ENCODE peak calls at places on chromosomes 12 and 14, in ten cellular contexts. W, D, M, I, A, J, Q, R, S and F are unnamed samples.
A peak's percentile ranks its signal among the peaks of the same experiment; 100 is the strongest.

GRCh38 chr14:58491593-58491992 is 64.1 kb downstream of the KIAA0586 start:
- DNase-seq in W (no peak), D (no peak), M (no peak), I (no peak), A (no peak), J (no peak), Q (no peak), R (no peak), S (peak; percentile 45), F (no peak)

GRCh38 chr12:12606793-12607589 is 4.7 kb upstream of the CREBL2 start:
- DNase-seq in W (no peak), D (no peak), M (no peak), I (no peak), A (no peak), J (no peak), Q (no peak), R (no peak), S (peak; percentile 65), F (no peak)

GRCh38 chr12:131803995-131804521 is 24.1 kb upstream of the MMP17 start:
- DNase-seq in W (no peak), D (no peak), M (no peak), I (no peak), A (no peak), J (no peak), Q (no peak), R (no peak), S (peak; percentile 60), F (no peak)

GRCh38 chr12:32499048-32499447 is 99.7 kb downstream of the FGD4 start:
- DNase-seq in W (peak; percentile 24), D (no peak), M (no peak), I (no peak), A (no peak), J (no peak), Q (no peak), R (no peak), S (no peak), F (no peak)

GRCh38 chr12:50699149-50699548 is 64.8 kb upstream of the ATF1 start:
- DNase-seq in W (no peak), D (no peak), M (no peak), I (no peak), A (no peak), J (no peak), Q (no peak), R (no peak), S (no peak), F (no peak)

GRCh38 chr12:121787063-121787774 is 6.3 kb downstream of the RHOF start:
- DNase-seq in W (no peak), D (peak; percentile 46), M (no peak), I (no peak), A (no peak), J (no peak), Q (no peak), R (no peak), S (no peak), F (peak; percentile 58)

GRCh38 chr14:42535397-42535796 is 928.7 kb downstream of the LRFN5 start:
- DNase-seq in W (no peak), D (no peak), M (no peak), I (no peak), A (no peak), J (no peak), Q (no peak), R (no peak), S (no peak), F (no peak)

GRCh38 chr12:77535734-77536133 is 295.0 kb upstream of the NAV3 start:
- DNase-seq in W (no peak), D (no peak), M (no peak), I (no peak), A (no peak), J (no peak), Q (no peak), R (no peak), S (no peak), F (no peak)

GRCh38 chr12:58452546-58452945 is 467.8 kb downstream of the LRIG3 start:
- DNase-seq in W (no peak), D (no peak), M (no peak), I (no peak), A (no peak), J (no peak), Q (no peak), R (no peak), S (peak; percentile 56), F (no peak)

GRCh38 chr14:65101631-65102440 is 481 bp downstream of the MAX start:
- DNase-seq in W (peak; percentile 38), D (peak; percentile 33), M (peak; percentile 58), I (no peak), A (peak; percentile 15), J (peak; percentile 31), Q (no peak), R (peak; percentile 23), S (no peak), F (peak; percentile 51)

GRCh38 chr14:104680056-104680805 is 9.2 kb upstream of the INF2 start:
- DNase-seq in W (no peak), D (no peak), M (peak; percentile 48), I (no peak), A (no peak), J (no peak), Q (no peak), R (peak; percentile 23), S (peak; percentile 85), F (no peak)

GRCh38 chr14:104683653-104684448 is 5.6 kb upstream of the INF2 start:
- DNase-seq in W (no peak), D (no peak), M (peak; percentile 32), I (no peak), A (no peak), J (no peak), Q (no peak), R (no peak), S (no peak), F (no peak)

GRCh38 chr14:104680806-104681688 is 8.4 kb upstream of the INF2 start:
- DNase-seq in W (peak; percentile 55), D (no peak), M (peak; percentile 64), I (no peak), A (peak; percentile 59), J (no peak), Q (peak; percentile 79), R (peak; percentile 49), S (peak; percentile 85), F (no peak)

GRCh38 chr14:104681689-104682074 is 7.7 kb upstream of the INF2 start:
- DNase-seq in W (peak; percentile 80), D (peak; percentile 84), M (peak; percentile 87), I (peak; percentile 72), A (peak; percentile 79), J (peak; percentile 92), Q (peak; percentile 93), R (peak; percentile 92), S (peak; percentile 81), F (no peak)

GRCh38 chr14:104682107-104682593 is 7.3 kb upstream of the INF2 start:
- DNase-seq in W (peak; percentile 53), D (no peak), M (peak; percentile 38), I (no peak), A (no peak), J (no peak), Q (no peak), R (peak; percentile 17), S (no peak), F (no peak)
- H3K4me3 ChIP-seq in W (no peak overlapping the region), D (no peak overlapping the region), M (peak overlapping the region; percentile 27), I (peak overlapping the region; percentile 24), A (no peak overlapping the region), J (peak overlapping the region; percentile 34), Q (peak overlapping the region; percentile 48), R (peak overlapping the region; percentile 50), S (peak overlapping the region; percentile 13), F (no peak overlapping the region)

DNA sequence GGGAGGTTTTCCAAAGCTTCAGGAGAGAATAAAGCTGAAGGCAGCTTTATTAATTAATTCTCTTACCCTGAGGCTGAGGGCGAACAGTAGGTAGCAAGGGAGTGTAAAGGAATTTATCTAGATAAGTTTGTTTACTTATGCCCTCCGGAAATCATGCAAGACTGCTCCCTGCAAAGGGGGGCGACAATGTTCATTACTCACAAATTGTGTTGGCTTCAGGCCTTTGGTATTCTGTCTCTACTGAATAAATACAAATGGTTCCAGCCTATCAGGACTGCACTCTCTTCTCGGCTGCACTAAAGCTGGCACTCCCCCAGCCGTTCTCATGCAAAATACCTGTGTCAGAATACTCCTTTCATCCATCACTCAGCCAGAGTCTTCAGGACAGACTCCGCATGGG is 120.8 kb downstream of the PPHLN1 start:
- DNase-seq in W (no peak), D (no peak), M (no peak), I (no peak), A (peak; percentile 22), J (no peak), Q (no peak), R (no peak), S (no peak), F (no peak)
- H3K4me1 ChIP-seq in W (no peaks in the 10 kb centered on the region), D (no peaks in the 10 kb centered on the region), M (peaks cover 11% of the 10 kb centered on the region), I (no peaks in the 10 kb centered on the region), A (no peaks in the 10 kb centered on the region), J (peaks cover 8% of the 10 kb centered on the region), Q (no peaks in the 10 kb centered on the region), R (peaks cover 16% of the 10 kb centered on the region), S (no peaks in the 10 kb centered on the region), F (no peaks in the 10 kb centered on the region)

DNA sequence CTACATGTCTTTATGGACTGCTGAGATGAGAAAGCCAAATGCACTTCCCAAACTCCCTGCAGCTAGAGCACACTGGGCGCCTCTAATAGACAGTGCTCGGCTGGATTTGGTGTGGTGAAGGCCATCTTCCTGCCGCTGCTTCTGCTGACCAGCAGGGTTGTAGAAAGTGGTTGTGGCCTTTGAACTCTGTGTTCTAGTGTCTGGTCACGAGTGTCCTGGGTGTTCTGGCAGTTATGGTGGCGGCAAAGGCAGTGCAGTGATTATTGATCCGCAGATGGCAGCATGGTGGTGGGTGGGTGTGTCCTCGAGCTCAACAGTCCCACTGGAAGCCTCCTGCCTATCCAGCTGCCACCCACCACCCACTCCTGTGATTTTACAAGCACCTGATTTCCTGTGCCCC is 43.4 kb downstream of the SMIM41 start:
- DNase-seq in W (no peak), D (no peak), M (no peak), I (no peak), A (no peak), J (no peak), Q (no peak), R (no peak), S (no peak), F (no peak)
- H3K9me3 ChIP-seq in W (no peaks in the 10 kb centered on the region), D (no peaks in the 10 kb centered on the region), M (no peaks in the 10 kb centered on the region), I (no peaks in the 10 kb centered on the region), A (no peaks in the 10 kb centered on the region), J (no peaks in the 10 kb centered on the region), Q (no peaks in the 10 kb centered on the region), R (no peaks in the 10 kb centered on the region), S (no peaks in the 10 kb centered on the region), F (no peaks in the 10 kb centered on the region)

GRCh38 chr12:24697295-24697694 is 251.6 kb downstream of the BCAT1 start:
- DNase-seq in W (no peak), D (no peak), M (no peak), I (no peak), A (no peak), J (no peak), Q (no peak), R (no peak), S (no peak), F (no peak)

GRCh38 chr12:24695657-24696329 is 253.1 kb downstream of the BCAT1 start:
- DNase-seq in W (no peak), D (no peak), M (no peak), I (no peak), A (no peak), J (no peak), Q (no peak), R (no peak), S (peak; percentile 44), F (no peak)

GRCh38 chr12:24698972-24699371 is 249.9 kb downstream of the BCAT1 start:
- DNase-seq in W (no peak), D (no peak), M (no peak), I (no peak), A (no peak), J (no peak), Q (no peak), R (no peak), S (no peak), F (no peak)

GRCh38 chr12:24696800-24697199 is 252.1 kb downstream of the BCAT1 start:
- DNase-seq in W (no peak), D (no peak), M (no peak), I (no peak), A (no peak), J (no peak), Q (no peak), R (no peak), S (no peak), F (no peak)

GRCh38 chr12:24697769-24698168 is 251.1 kb downstream of the BCAT1 start:
- DNase-seq in W (no peak), D (no peak), M (no peak), I (no peak), A (no peak), J (no peak), Q (no peak), R (no peak), S (no peak), F (no peak)
- H3K4me3 ChIP-seq in W (no peak overlapping the region), D (no peak overlapping the region), M (no peak overlapping the region), I (no peak overlapping the region), A (no peak overlapping the region), J (no peak overlapping the region), Q (no peak overlapping the region), R (no peak overlapping the region), S (no peak overlapping the region), F (no peak overlapping the region)